ENCODE peak calls at places on chromosomes 2 and 18, in ten cellular contexts. J, C, W, Y, K, F, B, G, V and H are unnamed samples.

GRCh38 chr2:18891598-18892345 is 302.4 kb upstream of the NT5C1B start:
- DNase-seq in C (no peak), K (peak; percentile 76), V (no peak), Y (no peak), J (no peak), W (no peak), B (no peak), G (no peak), F (no peak), H (no peak)

GRCh38 chr2:57760448-57760847 is 286.2 kb upstream of the VRK2 start:
- DNase-seq in Y (no peak), K (no peak), F (no peak), J (no peak), V (no peak), B (no peak), C (no peak), W (no peak), G (no peak), H (no peak)

GRCh38 chr2:157940024-157940423 is 63.9 kb upstream of the ACVR1 start:
- DNase-seq in W (no peak), F (no peak), C (no peak), B (no peak), J (no peak), Y (no peak), K (no peak), G (no peak), V (no peak), H (no peak)

GRCh38 chr2:38959938-38960608 is 70.4 kb downstream of the ARHGEF33 start:
- DNase-seq in Y (peak; percentile 87), B (no peak), G (no peak), V (peak; percentile 27), C (peak; percentile 53), F (no peak), W (peak; percentile 82), K (peak; percentile 85), J (peak; percentile 87), H (peak; percentile 52)

GRCh38 chr18:51433296-51433695 is 235.8 kb upstream of the MEX3C start:
- DNase-seq in G (no peak), J (no peak), W (no peak), K (no peak), F (no peak), B (no peak), C (no peak), V (no peak), Y (no peak), H (no peak)

GRCh38 chr18:80137976-80138375 is 28.9 kb downstream of the ADNP2 start:
- DNase-seq in B (no peak), K (no peak), C (no peak), G (no peak), Y (no peak), F (no peak), W (no peak), V (no peak), J (no peak), H (no peak)

GRCh38 chr2:45567974-45568789 is 42.9 kb downstream of the SRBD1 start:
- DNase-seq in W (no peak), K (peak; percentile 7), Y (no peak), V (no peak), B (no peak), C (no peak), F (no peak), J (no peak), G (no peak), H (no peak)

GRCh38 chr2:204292439-204292838 is 252.8 kb upstream of the PARD3B start:
- DNase-seq in G (no peak), K (no peak), C (no peak), W (no peak), J (no peak), Y (no peak), B (no peak), V (no peak), F (peak; percentile 5), H (no peak)

GRCh38 chr2:85854166-85854509 is 34.7 kb downstream of the ST3GAL5 start:
- DNase-seq in V (no peak), G (no peak), C (no peak), W (no peak), Y (no peak), F (no peak), K (no peak), B (no peak), J (no peak), H (no peak)
- H3K4me1 ChIP-seq in V (peaks cover 4% of the 10 kb centered on the region), G (no peaks in the 10 kb centered on the region), C (peaks cover 23% of the 10 kb centered on the region), W (peaks cover 13% of the 10 kb centered on the region), Y (peaks cover 49% of the 10 kb centered on the region), F (no peaks in the 10 kb centered on the region), K (no peaks in the 10 kb centered on the region), B (peaks cover 22% of the 10 kb centered on the region), J (peaks cover 12% of the 10 kb centered on the region), H (no peaks in the 10 kb centered on the region)

GRCh38 chr2:66437055-66437454 is 2.1 kb downstream of the MEIS1 start:
- DNase-seq in W (no peak), B (no peak), G (no peak), Y (no peak), C (no peak), F (no peak), J (no peak), V (no peak), K (no peak), H (no peak)

GRCh38 chr2:66435549-66435875 is 587 bp downstream of the MEIS1 start:
- DNase-seq in B (no peak), F (no peak), J (no peak), W (no peak), Y (no peak), K (no peak), G (no peak), C (no peak), V (no peak), H (no peak)

GRCh38 chr2:66434679-66435548 is at the start of gene MEIS1:
- DNase-seq in B (peak; percentile 39), C (peak; percentile 78), K (peak; percentile 100), Y (peak; percentile 90), J (peak; percentile 99), V (peak; percentile 90), G (peak; percentile 91), W (peak; percentile 91), F (peak; percentile 95), H (peak; percentile 91)

GRCh38 chr2:66436546-66436945 is 1.6 kb downstream of the MEIS1 start:
- DNase-seq in J (no peak), K (no peak), W (no peak), F (no peak), V (no peak), C (no peak), B (no peak), G (no peak), Y (no peak), H (no peak)

GRCh38 chr2:66435963-66436362 is 1.0 kb downstream of the MEIS1 start:
- DNase-seq in K (no peak), W (no peak), B (no peak), V (no peak), G (no peak), Y (no peak), J (no peak), F (no peak), C (no peak), H (no peak)
- H3K4me3 ChIP-seq in K (peak overlapping the region; percentile 99), W (peak overlapping the region; percentile 70), B (peak overlapping the region; percentile 76), V (peak overlapping the region; percentile 76), G (peak overlapping the region; percentile 85), Y (peak overlapping the region; percentile 80), J (peak overlapping the region; percentile 87), F (peak overlapping the region; percentile 77), C (peak overlapping the region; percentile 48), H (peak overlapping the region; percentile 76)

DNA sequence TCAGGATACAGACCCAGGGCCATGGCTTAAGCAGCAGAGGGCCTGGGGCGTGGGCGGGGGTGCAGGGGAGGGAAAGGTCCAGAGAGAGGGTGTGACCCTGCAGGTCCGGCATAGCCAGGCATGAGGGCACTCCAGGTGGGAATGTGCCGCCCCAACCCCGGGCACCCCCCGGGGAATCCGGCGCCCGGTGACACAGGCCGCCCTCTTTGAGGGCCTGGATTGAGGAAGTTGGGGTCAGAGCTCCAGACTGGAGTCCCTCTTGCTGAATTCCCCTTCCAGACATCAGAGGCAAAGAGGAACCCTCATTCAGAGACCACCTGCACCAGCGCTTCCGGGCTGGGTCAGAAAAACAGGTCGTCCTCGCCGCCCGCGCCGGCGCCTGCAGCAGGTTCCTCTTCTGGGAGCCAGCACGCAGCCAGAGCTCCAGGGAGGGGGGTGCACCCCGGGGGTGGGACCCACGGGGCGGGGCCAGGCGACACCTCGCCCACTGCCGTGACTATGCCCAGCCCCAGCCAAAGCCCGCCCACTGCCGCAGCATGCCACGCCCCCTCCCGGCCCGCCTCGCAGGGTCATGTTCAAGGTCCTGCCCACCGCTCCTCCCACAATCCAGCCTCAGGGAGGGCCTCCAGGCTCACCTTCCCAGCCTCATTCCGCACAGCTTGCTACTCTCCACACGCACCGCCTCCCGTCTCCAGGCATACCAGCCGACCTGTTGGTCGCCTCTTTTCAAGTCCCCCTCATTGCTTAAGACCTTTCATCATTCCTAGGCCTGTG is 98.3 kb upstream of the ID2 start:
- DNase-seq in W (peak; percentile 93), B (peak; percentile 70), Y (peak; percentile 98), F (peak; percentile 42), K (peak; percentile 19), G (peak; percentile 79), J (peak; percentile 98), V (peak; percentile 68), C (peak; percentile 79), H (peak; percentile 97)
- TF ChIP-seq POLR2A in W (no peak), B (no peak), Y (no peak), F (no peak), K (no peak), G (no peak), J (no peak), V (no peak), C (no peak), H (peak; percentile 84)

DNA sequence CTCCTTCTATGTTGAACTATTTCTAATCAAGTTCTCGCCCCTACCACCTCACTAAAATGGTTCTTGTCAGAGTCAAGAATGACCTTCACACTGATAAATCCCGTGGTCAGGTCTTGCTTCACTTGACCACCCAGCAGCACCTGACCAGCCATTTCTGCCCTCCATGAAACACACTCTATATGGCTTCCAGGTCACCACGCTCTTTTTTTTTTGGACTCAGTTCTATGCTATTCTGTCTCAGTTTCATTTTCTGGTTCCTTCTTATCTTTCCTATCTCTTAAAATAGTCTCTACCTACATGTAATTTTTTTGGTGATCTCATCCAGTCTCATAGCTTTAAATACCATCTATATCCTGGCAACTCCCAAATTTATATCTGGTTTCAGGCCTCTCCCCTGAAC is 11.4 kb downstream of the EIF2AK3 start:
- DNase-seq in K (no peak), B (no peak), G (no peak), Y (no peak), F (no peak), J (no peak), C (no peak), V (no peak), W (no peak), H (no peak)
- H3K4me1 ChIP-seq in K (peaks cover 10% of the 10 kb centered on the region), B (peaks cover 68% of the 10 kb centered on the region), G (peaks cover 3% of the 10 kb centered on the region), Y (peaks cover 56% of the 10 kb centered on the region), F (peaks cover 7% of the 10 kb centered on the region), J (peaks cover 15% of the 10 kb centered on the region), C (peaks cover 14% of the 10 kb centered on the region), V (no peaks in the 10 kb centered on the region), W (peaks cover 15% of the 10 kb centered on the region), H (no peaks in the 10 kb centered on the region)

GRCh38 chr2:236570081-236570979 is 705 bp downstream of the ACKR3 start:
- DNase-seq in W (no peak), J (peak; percentile 60), F (no peak), V (no peak), B (no peak), K (no peak), Y (no peak), G (no peak), C (no peak), H (no peak)
- H3K4me3 ChIP-seq in W (peak overlapping the region; percentile 61), J (peak overlapping the region; percentile 48), F (peak overlapping the region; percentile 43), V (peak overlapping the region; percentile 52), B (peak overlapping the region; percentile 69), K (no peak overlapping the region), Y (peak overlapping the region; percentile 69), G (no peak overlapping the region), C (peak overlapping the region; percentile 48), H (peak overlapping the region; percentile 25)